ENCODE peak calls at places on chromosomes 3 and 15, in eight cellular contexts. E is neural progenitor cell, R is mammary epithelial cell, I is neuronal stem cell, V is PC-9, N is esophagus squamous epithelium, A is SK-N-SH, P is psoas muscle. G is an unnamed sample. For H3K4me1, the result is how much of the 10 kb centered on the place peaks cover.

GRCh38 chr3:133490468-133491351 is 82.8 kb upstream of the CDV3 start:
- DNase-seq in E (no peak), R (peak), I (no peak), V (no peak), N (no peak), A (no peak), P (no peak), G (no peak)

GRCh38 chr3:127771746-127772145 is 50.6 kb downstream of the MGLL start:
- DNase-seq in E (no peak), R (no peak), I (no peak), V (no peak), N (no peak), A (no peak), P (peak), G (no peak)

GRCh38 chr3:101362408-101362807 is 42.0 kb upstream of the IMPG2 start:
- DNase-seq in E (no peak), R (no peak), I (no peak), V (no peak), N (no peak), A (no peak), P (no peak), G (no peak)

GRCh38 chr3:25143356-25143704 is 284.7 kb upstream of the RARB start:
- DNase-seq in E (no peak), R (peak), I (no peak), V (no peak), N (no peak), A (no peak), P (no peak), G (no peak)

GRCh38 chr3:6989608-6990291 is 128.8 kb downstream of the GRM7 start:
- DNase-seq in E (peak), R (no peak), I (no peak), V (no peak), N (no peak), A (no peak), P (no peak), G (no peak)

GRCh38 chr15:29688981-29689723 is 133.1 kb downstream of the TJP1 start:
- DNase-seq in E (no peak), R (no peak), I (no peak), V (no peak), N (no peak), A (no peak), P (no peak), G (no peak)

GRCh38 chr15:98855067-98855814 is 152.4 kb downstream of the PGPEP1L start:
- DNase-seq in E (no peak), R (no peak), I (no peak), V (no peak), N (no peak), A (no peak), P (no peak), G (no peak)

GRCh38 chr15:96416934-96417759 is 86.6 kb downstream of the NR2F2 start:
- DNase-seq in E (peak), R (no peak), I (no peak), V (no peak), N (no peak), A (no peak), P (no peak), G (no peak)

GRCh38 chr3:58680896-58681525 is 14.4 kb upstream of the FAM3D start:
- DNase-seq in E (no peak), R (no peak), I (no peak), V (no peak), N (no peak), A (no peak), P (no peak), G (no peak)

GRCh38 chr3:33791477-33792166 is 6.8 kb upstream of the PDCD6IP start:
- DNase-seq in E (no peak), R (peak), I (no peak), V (peak), N (no peak), A (no peak), P (no peak), G (no peak)

GRCh38 chr15:76945494-76945893 is 13.9 kb downstream of the RCN2 start:
- DNase-seq in E (no peak), R (no peak), I (no peak), V (no peak), N (no peak), A (no peak), P (no peak), G (no peak)

GRCh38 chr15:67472957-67473356 is 48.0 kb upstream of the C15orf61 start:
- DNase-seq in E (no peak), R (peak), I (no peak), V (no peak), N (no peak), A (no peak), P (no peak), G (no peak)

GRCh38 chr3:191324936-191325335 is 4.3 kb upstream of the CCDC50 start:
- DNase-seq in E (no peak), R (no peak), I (no peak), V (no peak), N (no peak), A (no peak), P (no peak), G (no peak)

GRCh38 chr3:5095879-5096278 is 26.2 kb upstream of the ARL8B start:
- DNase-seq in E (peak), R (no peak), I (peak), V (no peak), N (no peak), A (peak), P (peak), G (no peak)

GRCh38 chr15:62571072-62571471 is 406.0 kb upstream of the C2CD4B start:
- DNase-seq in E (no peak), R (no peak), I (no peak), V (no peak), N (no peak), A (no peak), P (no peak), G (no peak)

GRCh38 chr15:80609512-80609946 is 85.6 kb upstream of the ABHD17C start:
- DNase-seq in E (no peak), R (no peak), I (no peak), V (peak), N (no peak), A (no peak), P (no peak), G (no peak)

GRCh38 chr3:98985406-98985805 is 83.9 kb upstream of the DCBLD2 start:
- DNase-seq in E (no peak), R (no peak), I (no peak), V (no peak), N (no peak), A (no peak), P (no peak), G (no peak)

GRCh38 chr3:192835818-192836468 is 81.7 kb downstream of the MB21D2 start:
- DNase-seq in E (no peak), R (no peak), I (no peak), V (no peak), N (no peak), A (no peak), P (peak), G (no peak)

DNA sequence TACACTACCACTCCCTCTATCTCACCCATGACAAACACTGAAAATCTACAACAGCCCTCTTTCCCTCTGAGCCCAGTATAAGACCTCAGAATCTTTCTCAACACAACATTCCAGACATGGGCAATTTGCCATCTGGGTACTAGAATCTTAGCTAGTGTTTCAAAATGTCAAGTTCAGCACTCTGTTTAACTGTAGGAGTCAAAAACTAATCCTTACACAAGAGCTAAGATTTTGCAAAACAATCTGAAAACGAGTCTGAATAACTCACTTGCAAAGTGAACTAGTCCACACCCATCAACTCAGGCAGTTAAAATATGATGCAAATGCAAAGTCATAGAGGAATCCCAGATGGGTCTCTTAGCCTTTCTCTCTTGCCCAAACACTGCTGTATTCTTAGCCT is 67.8 kb downstream of the GPR176 start:
- DNase-seq in E (no peak), R (no peak), I (no peak), V (no peak), N (no peak), A (no peak), P (no peak), G (no peak)
- H3K27ac ChIP-seq in E (no peak), R (no peak), I (no peak), V (no peak), N (peak), A (no peak), P (no peak), G (no peak)

DNA sequence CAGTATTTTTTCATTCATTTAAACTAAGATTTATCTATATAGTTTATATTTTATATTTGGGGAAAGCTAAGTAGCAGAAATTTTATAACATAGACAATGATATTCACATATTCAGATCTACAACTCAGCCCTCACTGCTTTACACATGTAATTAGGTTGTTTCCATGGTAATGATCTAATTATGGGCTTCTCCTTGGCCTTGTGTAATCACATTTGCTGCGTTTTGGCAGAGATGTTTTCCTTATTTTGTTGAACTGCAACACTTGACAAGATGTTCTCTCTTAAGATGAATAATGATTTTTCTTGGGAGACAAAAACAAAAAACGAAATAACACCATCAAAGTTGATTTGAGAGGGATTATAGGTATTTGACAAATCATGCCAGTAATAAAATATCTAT is 635.6 kb upstream of the TBL1XR1 start:
- DNase-seq in E (no peak), R (no peak), I (no peak), V (no peak), N (no peak), A (peak), P (no peak), G (no peak)
- H3K4me1 ChIP-seq in E (under half), R (half or more), I (under half), V (under half), N (under half), A (under half), P (under half), G (under half)

GRCh38 chr15:71149645-71150557 is 34.6 kb downstream of the THSD4 start:
- DNase-seq in E (no peak), R (no peak), I (no peak), V (no peak), N (no peak), A (no peak), P (no peak), G (no peak)
- H3K27ac ChIP-seq in E (no peak), R (peak), I (no peak), V (no peak), N (peak), A (no peak), P (peak), G (no peak)

DNA sequence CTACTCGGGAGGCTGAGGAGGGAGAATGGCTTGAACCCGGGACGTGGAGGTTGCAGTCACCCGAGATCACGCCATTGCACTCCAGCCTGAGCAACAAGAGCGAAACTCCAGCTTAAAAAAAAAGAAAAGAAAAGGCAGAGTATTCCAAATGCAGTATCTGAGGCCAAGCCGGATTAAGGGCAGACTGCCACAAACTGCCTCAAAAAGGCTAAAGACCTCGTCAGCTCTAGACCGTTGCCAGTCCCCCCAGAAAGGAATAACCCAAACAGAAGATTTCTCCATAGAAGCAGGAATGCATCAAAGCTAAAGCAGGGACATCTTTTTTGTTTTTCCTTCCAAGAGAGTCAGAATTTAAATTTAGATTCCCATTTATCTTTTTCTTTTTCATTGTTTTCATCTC is 72.9 kb downstream of the TM4SF4 start:
- DNase-seq in E (no peak), R (no peak), I (no peak), V (no peak), N (no peak), A (no peak), P (peak), G (no peak)
- H3K4me1 ChIP-seq in E (under half), R (under half), I (under half), V (under half), N (under half), A (under half), P (under half), G (under half)

DNA sequence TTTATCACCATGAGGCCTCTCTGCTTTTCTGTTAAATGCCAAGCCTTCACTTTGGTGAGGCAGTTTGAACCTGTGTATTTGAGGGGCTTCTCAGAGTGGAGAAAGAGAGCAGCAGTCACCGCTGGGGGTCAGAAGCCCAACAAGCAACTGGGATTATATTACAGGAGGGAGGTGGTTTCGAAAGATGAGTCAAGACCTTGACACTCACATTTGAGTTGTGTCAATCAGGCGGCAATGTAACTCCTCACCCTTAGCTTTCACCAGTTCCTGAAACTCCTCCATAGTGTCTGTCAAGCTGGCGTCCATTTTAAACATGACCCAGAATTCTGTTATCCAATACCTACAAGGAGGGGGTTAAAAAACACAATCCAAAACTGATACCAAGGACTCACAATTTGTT is 46.5 kb downstream of the RASGRP1 start:
- DNase-seq in E (no peak), R (no peak), I (no peak), V (no peak), N (no peak), A (no peak), P (no peak), G (no peak)
- H3K27ac ChIP-seq in E (no peak), R (no peak), I (no peak), V (no peak), N (no peak), A (no peak), P (no peak), G (no peak)